ENCODE peak calls at places on chromosomes 11 and 22, in four cellular contexts. M, O, X and I are unnamed samples.

GRCh38 chr11:19905280-19905853 is 192.7 kb downstream of the NAV2 start:
- DNase-seq in M (no peak), O (no peak), X (no peak), I (no peak)

GRCh38 chr11:130858215-130858614 is 58.1 kb downstream of the SNX19 start:
- DNase-seq in M (no peak), O (no peak), X (no peak), I (no peak)

GRCh38 chr11:69122642-69123431 is 32.9 kb upstream of the SMIM38 start:
- DNase-seq in M (no peak), O (peak; percentile 49), X (peak; percentile 87), I (peak; percentile 64)

GRCh38 chr22:43436536-43437267 is 24.9 kb downstream of the MPPED1 start:
- DNase-seq in M (no peak), O (no peak), X (no peak), I (no peak)

GRCh38 chr11:124938206-124938765 is 2.4 kb upstream of the HEPACAM start:
- DNase-seq in M (no peak), O (no peak), X (no peak), I (no peak)

GRCh38 chr22:49973018-49973965 is 12.7 kb downstream of the PIM3 start:
- DNase-seq in M (no peak), O (no peak), X (no peak), I (no peak)

GRCh38 chr11:33753304-33753703 is 17.1 kb upstream of the CD59 start:
- DNase-seq in M (no peak), O (no peak), X (no peak), I (no peak)

GRCh38 chr11:118295834-118296454 is 8.6 kb upstream of the CD3E start:
- DNase-seq in M (no peak), O (no peak), X (peak; percentile 29), I (no peak)

GRCh38 chr11:2270322-2271076 is at the start of gene ASCL2:
- DNase-seq in M (no peak), O (no peak), X (no peak), I (no peak)

GRCh38 chr11:70303070-70303469 is 32.6 kb downstream of the PPFIA1 start:
- DNase-seq in M (no peak), O (peak; percentile 31), X (no peak), I (no peak)

GRCh38 chr22:49294656-49295464 is 532.8 kb downstream of the BRD1 start:
- DNase-seq in M (no peak), O (no peak), X (no peak), I (no peak)

GRCh38 chr11:118435233-118435892 is 929 bp upstream of the KMT2A start:
- DNase-seq in M (no peak), O (peak; percentile 39), X (peak; percentile 69), I (peak; percentile 77)

GRCh38 chr11:20021212-20021611 is 139.1 kb downstream of the DBX1 start:
- DNase-seq in M (no peak), O (no peak), X (no peak), I (no peak)

GRCh38 chr11:94525933-94526332 is 13.7 kb downstream of the C11orf97 start:
- DNase-seq in M (no peak), O (peak; percentile 40), X (no peak), I (no peak)

GRCh38 chr11:111555255-111555654 is 14.7 kb downstream of the LAYN start:
- DNase-seq in M (no peak), O (no peak), X (no peak), I (no peak)

GRCh38 chr11:59336931-59337330 is 21.8 kb upstream of the OR5AN1 start:
- DNase-seq in M (no peak), O (no peak), X (no peak), I (no peak)

GRCh38 chr11:118194835-118195627 is 18.6 kb upstream of the SCN2B start:
- DNase-seq in M (no peak), O (peak; percentile 84), X (no peak), I (no peak)

GRCh38 chr11:67271548-67272284 is 5.4 kb downstream of the GRK2 start:
- DNase-seq in M (no peak), O (no peak), X (no peak), I (peak; percentile 52)

GRCh38 chr11:101706015-101706414 is 122.2 kb upstream of the TRPC6 start:
- DNase-seq in M (no peak), O (no peak), X (no peak), I (no peak)

GRCh38 chr11:15093432-15093831 is 20.0 kb downstream of the CALCB start:
- DNase-seq in M (no peak), O (no peak), X (no peak), I (no peak)

GRCh38 chr11:83349371-83349770 is 63.2 kb upstream of the CCDC90B start:
- DNase-seq in M (no peak), O (no peak), X (no peak), I (no peak)

GRCh38 chr11:44058275-44058674 is 7.8 kb upstream of the ACCS start:
- DNase-seq in M (no peak), O (no peak), X (no peak), I (no peak)

GRCh38 chr22:29658171-29658570 is 54.7 kb downstream of the NF2 start:
- DNase-seq in M (no peak), O (no peak), X (no peak), I (no peak)

GRCh38 chr11:110131386-110132123 is 38.4 kb downstream of the ZC3H12C start:
- DNase-seq in M (no peak), O (no peak), X (no peak), I (no peak)

GRCh38 chr11:58992489-58992888 is 53.2 kb downstream of the GLYATL1 start:
- DNase-seq in M (no peak), O (no peak), X (no peak), I (no peak)

GRCh38 chr11:2419638-2420501 is 19.3 kb downstream of the TSSC4 start:
- DNase-seq in M (no peak), O (peak; percentile 74), X (peak; percentile 61), I (peak; percentile 54)

GRCh38 chr11:76752321-76753175 is 30.6 kb upstream of the TSKU start:
- DNase-seq in M (no peak), O (peak; percentile 89), X (no peak), I (no peak)

GRCh38 chr11:19661827-19662226 is 50.8 kb upstream of the NAV2 start:
- DNase-seq in M (no peak), O (no peak), X (no peak), I (no peak)

GRCh38 chr11:39678996-39679395 is 1780.5 kb downstream of the LRRC4C start:
- DNase-seq in M (no peak), O (no peak), X (no peak), I (no peak)